ENCODE peak calls at places on chromosomes 13 and 19, in nine cellular contexts. Q, K, Y, D, E, B, N, V and J are unnamed samples.

GRCh38 chr13:77507931-77508776 is 27.4 kb upstream of the SCEL start:
- DNase-seq in D (no peak), Q (no peak), N (no peak), B (no peak), Y (no peak), E (peak), K (no peak), V (no peak), J (no peak)

GRCh38 chr13:87878706-87879105 is 207.5 kb downstream of the SLITRK5 start:
- DNase-seq in V (no peak), N (no peak), E (no peak), Y (no peak), Q (no peak), K (no peak), D (no peak), B (no peak), J (no peak)

GRCh38 chr19:29643361-29643935 is 21.8 kb upstream of the PLEKHF1 start:
- DNase-seq in V (no peak), Q (no peak), N (no peak), E (no peak), D (no peak), K (no peak), B (no peak), Y (no peak), J (no peak)

GRCh38 chr13:48096670-48097069 is 1.8 kb upstream of the MED4 start:
- DNase-seq in E (no peak), Y (no peak), B (no peak), N (no peak), K (no peak), D (no peak), Q (no peak), V (no peak), J (no peak)

GRCh38 chr19:2160384-2160783 is 3.3 kb upstream of the DOT1L start:
- DNase-seq in Q (no peak), K (no peak), V (no peak), D (no peak), B (no peak), Y (no peak), N (no peak), E (no peak), J (no peak)

GRCh38 chr19:29191005-29191404 is 21.9 kb downstream of the UQCRFS1 start:
- DNase-seq in V (no peak), N (no peak), D (no peak), B (no peak), K (no peak), Q (no peak), E (no peak), Y (no peak), J (no peak)

GRCh38 chr13:91813255-91813654 is 414.8 kb downstream of the GPC5 start:
- DNase-seq in V (no peak), N (no peak), K (no peak), E (no peak), Q (peak), Y (no peak), D (no peak), B (no peak), J (no peak)

GRCh38 chr13:32246468-32246867 is 68.7 kb downstream of the ZAR1L start:
- DNase-seq in Q (peak), D (peak), E (peak), N (no peak), Y (peak), V (peak), B (no peak), K (no peak), J (peak)

GRCh38 chr13:33351324-33351723 is 65.8 kb upstream of the STARD13 start:
- DNase-seq in Q (no peak), Y (no peak), V (no peak), D (peak), B (no peak), K (no peak), E (peak), N (no peak), J (peak)